ENCODE peak calls at places on chromosomes 2 and 18, in four cellular contexts. M is AG10803, S is smooth muscle cell of the brain vasculature, F is MG63. J is an unnamed sample.

GRCh38 chr2:44943693-44944101 is 2.2 kb downstream of the SIX3 start:
- DNase-seq in M (no peak), S (no peak), F (no peak), J (no peak)

GRCh38 chr2:10592652-10593051 is 97.1 kb downstream of the NOL10 start:
- DNase-seq in M (no peak), S (no peak), F (no peak), J (no peak)

GRCh38 chr2:208274748-208275147 is 8.7 kb downstream of the PIKFYVE start:
- DNase-seq in M (no peak), S (no peak), F (no peak), J (no peak)

GRCh38 chr2:151289972-151290335 is 486 bp upstream of the NMI start:
- DNase-seq in M (peak), S (no peak), F (peak), J (peak)

GRCh38 chr2:107808986-107809385 is 17.7 kb upstream of the RGPD4 start:
- DNase-seq in M (no peak), S (no peak), F (peak), J (no peak)

GRCh38 chr2:15733867-15734765 is 142.4 kb downstream of the DDX1 start:
- DNase-seq in M (peak), S (no peak), F (peak), J (no peak)

GRCh38 chr2:186503827-186504606 is 18.0 kb downstream of the ZC3H15 start:
- DNase-seq in M (peak), S (no peak), F (no peak), J (no peak)

GRCh38 chr2:78355967-78356366 is 669.5 kb upstream of the REG3G start:
- DNase-seq in M (no peak), S (no peak), F (no peak), J (no peak)

GRCh38 chr18:11807233-11807632 is 44.0 kb upstream of the CHMP1B start:
- DNase-seq in M (peak), S (no peak), F (no peak), J (no peak)

GRCh38 chr2:237336131-237336530 is 77.8 kb downstream of the COL6A3 start:
- DNase-seq in M (no peak), S (no peak), F (no peak), J (no peak)

GRCh38 chr2:109318150-109318948 is 189.3 kb downstream of the SH3RF3 start:
- DNase-seq in M (peak), S (peak), F (peak), J (no peak)

GRCh38 chr18:10519999-10520935 is 5.6 kb upstream of the NAPG start:
- DNase-seq in M (peak), S (peak), F (peak), J (peak)

GRCh38 chr2:172461591-172462392 is 34.4 kb downstream of the ITGA6 start:
- DNase-seq in M (peak), S (no peak), F (peak), J (no peak)

GRCh38 chr2:119366161-119366648 is 429 bp downstream of the C2orf76 start:
- DNase-seq in M (peak), S (no peak), F (no peak), J (no peak)

GRCh38 chr2:12507295-12507694 is 209.4 kb upstream of the TRIB2 start:
- DNase-seq in M (peak), S (no peak), F (peak), J (peak)

GRCh38 chr2:86274918-86275275 is 62.5 kb downstream of the REEP1 start:
- DNase-seq in M (no peak), S (no peak), F (peak), J (no peak)

J was measured in SK-N-MC.